ENCODE peak calls at places on chromosomes 5 and 9, in eight cellular contexts. One of them, this sample, is unnamed.

GRCh38 chr5:133941456-133942196 is 26.8 kb downstream of the C5orf15 start:
- DNase-seq in progenitor cell of endocrine pancreas: no peak
- DNase-seq in heart right ventricle: no peak
- DNase-seq in pancreas: no peak
- DNase-seq in CD8-positive, alpha-beta T cell: no peak
- DNase-seq in heart left ventricle: no peak
- DNase-seq in sigmoid colon: no peak
- DNase-seq in AG09319: no peak
- DNase-seq in this sample: no peak

GRCh38 chr5:175290379-175290778 is 153.6 kb downstream of the DRD1 start:
- DNase-seq in CD8-positive, alpha-beta T cell: no peak
- DNase-seq in pancreas: no peak
- DNase-seq in progenitor cell of endocrine pancreas: no peak
- DNase-seq in sigmoid colon: no peak
- DNase-seq in heart right ventricle: no peak
- DNase-seq in AG09319: no peak
- DNase-seq in heart left ventricle: no peak
- DNase-seq in this sample: no peak

GRCh38 chr9:5557606-5558587 is 47.6 kb downstream of the PDCD1LG2 start:
- DNase-seq in CD8-positive, alpha-beta T cell: peak
- DNase-seq in sigmoid colon: no peak
- DNase-seq in heart left ventricle: peak
- DNase-seq in AG09319: no peak
- DNase-seq in progenitor cell of endocrine pancreas: no peak
- DNase-seq in heart right ventricle: no peak
- DNase-seq in pancreas: no peak
- DNase-seq in this sample: no peak

GRCh38 chr9:81902191-81902590 is 26.0 kb upstream of the SPATA31D4 start:
- DNase-seq in CD8-positive, alpha-beta T cell: no peak
- DNase-seq in sigmoid colon: no peak
- DNase-seq in heart right ventricle: no peak
- DNase-seq in progenitor cell of endocrine pancreas: no peak
- DNase-seq in heart left ventricle: no peak
- DNase-seq in pancreas: no peak
- DNase-seq in AG09319: no peak
- DNase-seq in this sample: no peak

GRCh38 chr9:6413365-6414263 is 615 bp downstream of the UHRF2 start:
- DNase-seq in heart left ventricle: no peak
- DNase-seq in heart right ventricle: peak
- DNase-seq in CD8-positive, alpha-beta T cell: peak
- DNase-seq in pancreas: peak
- DNase-seq in AG09319: no peak
- DNase-seq in sigmoid colon: no peak
- DNase-seq in progenitor cell of endocrine pancreas: peak
- DNase-seq in this sample: peak

GRCh38 chr9:12771891-12772290 is 2.9 kb upstream of the LURAP1L start:
- DNase-seq in pancreas: no peak
- DNase-seq in heart right ventricle: no peak
- DNase-seq in sigmoid colon: no peak
- DNase-seq in CD8-positive, alpha-beta T cell: no peak
- DNase-seq in heart left ventricle: no peak
- DNase-seq in progenitor cell of endocrine pancreas: no peak
- DNase-seq in AG09319: no peak
- DNase-seq in this sample: no peak

GRCh38 chr9:5690278-5690677 is 61.4 kb downstream of the RIC1 start:
- DNase-seq in AG09319: no peak
- DNase-seq in progenitor cell of endocrine pancreas: no peak
- DNase-seq in sigmoid colon: no peak
- DNase-seq in heart left ventricle: no peak
- DNase-seq in pancreas: no peak
- DNase-seq in CD8-positive, alpha-beta T cell: no peak
- DNase-seq in heart right ventricle: no peak
- DNase-seq in this sample: no peak

GRCh38 chr5:62692946-62693713 is 114.5 kb downstream of the LRRC70 start:
- DNase-seq in sigmoid colon: no peak
- DNase-seq in AG09319: no peak
- DNase-seq in heart right ventricle: no peak
- DNase-seq in heart left ventricle: no peak
- DNase-seq in pancreas: no peak
- DNase-seq in CD8-positive, alpha-beta T cell: no peak
- DNase-seq in progenitor cell of endocrine pancreas: no peak
- DNase-seq in this sample: no peak

GRCh38 chr5:112366987-112367386 is 52.1 kb downstream of the EPB41L4A start:
- DNase-seq in pancreas: no peak
- DNase-seq in AG09319: no peak
- DNase-seq in sigmoid colon: no peak
- DNase-seq in heart left ventricle: no peak
- DNase-seq in heart right ventricle: no peak
- DNase-seq in CD8-positive, alpha-beta T cell: no peak
- DNase-seq in progenitor cell of endocrine pancreas: no peak
- DNase-seq in this sample: peak

GRCh38 chr9:124482431-124483031 is 24.7 kb downstream of the NR5A1 start:
- DNase-seq in sigmoid colon: no peak
- DNase-seq in progenitor cell of endocrine pancreas: no peak
- DNase-seq in heart right ventricle: no peak
- DNase-seq in CD8-positive, alpha-beta T cell: no peak
- DNase-seq in heart left ventricle: no peak
- DNase-seq in pancreas: no peak
- DNase-seq in AG09319: no peak
- DNase-seq in this sample: no peak

GRCh38 chr5:8870349-8870748 is 675.5 kb downstream of the SEMA5A start:
- DNase-seq in pancreas: peak
- DNase-seq in sigmoid colon: no peak
- DNase-seq in heart left ventricle: no peak
- DNase-seq in CD8-positive, alpha-beta T cell: no peak
- DNase-seq in AG09319: no peak
- DNase-seq in heart right ventricle: no peak
- DNase-seq in progenitor cell of endocrine pancreas: no peak
- DNase-seq in this sample: no peak

GRCh38 chr5:169602535-169602934 is 19.0 kb downstream of the SPDL1 start:
- DNase-seq in pancreas: no peak
- DNase-seq in progenitor cell of endocrine pancreas: no peak
- DNase-seq in heart right ventricle: no peak
- DNase-seq in AG09319: no peak
- DNase-seq in CD8-positive, alpha-beta T cell: no peak
- DNase-seq in heart left ventricle: no peak
- DNase-seq in sigmoid colon: no peak
- DNase-seq in this sample: no peak

GRCh38 chr5:115262066-115262404 is 642 bp downstream of the PGGT1B start:
- DNase-seq in pancreas: no peak
- DNase-seq in sigmoid colon: no peak
- DNase-seq in CD8-positive, alpha-beta T cell: no peak
- DNase-seq in progenitor cell of endocrine pancreas: no peak
- DNase-seq in AG09319: no peak
- DNase-seq in heart right ventricle: no peak
- DNase-seq in heart left ventricle: no peak
- DNase-seq in this sample: no peak

GRCh38 chr5:41722359-41722950 is 147.8 kb downstream of the OXCT1 start:
- DNase-seq in AG09319: no peak
- DNase-seq in heart left ventricle: no peak
- DNase-seq in pancreas: no peak
- DNase-seq in heart right ventricle: no peak
- DNase-seq in sigmoid colon: no peak
- DNase-seq in CD8-positive, alpha-beta T cell: no peak
- DNase-seq in progenitor cell of endocrine pancreas: no peak
- DNase-seq in this sample: no peak

GRCh38 chr5:161863259-161863658 is 15.3 kb downstream of the GABRA1 start:
- DNase-seq in pancreas: no peak
- DNase-seq in progenitor cell of endocrine pancreas: no peak
- DNase-seq in sigmoid colon: no peak
- DNase-seq in heart left ventricle: no peak
- DNase-seq in AG09319: no peak
- DNase-seq in CD8-positive, alpha-beta T cell: no peak
- DNase-seq in heart right ventricle: no peak
- DNase-seq in this sample: no peak

GRCh38 chr5:128274441-128274840 is 190.9 kb downstream of the SLC12A2 start:
- DNase-seq in AG09319: no peak
- DNase-seq in heart left ventricle: no peak
- DNase-seq in sigmoid colon: no peak
- DNase-seq in heart right ventricle: no peak
- DNase-seq in CD8-positive, alpha-beta T cell: no peak
- DNase-seq in progenitor cell of endocrine pancreas: no peak
- DNase-seq in pancreas: no peak
- DNase-seq in this sample: no peak

GRCh38 chr9:100111235-100111634 is 12.2 kb downstream of the INVS start:
- DNase-seq in AG09319: peak
- DNase-seq in heart right ventricle: peak
- DNase-seq in CD8-positive, alpha-beta T cell: no peak
- DNase-seq in pancreas: peak
- DNase-seq in heart left ventricle: peak
- DNase-seq in progenitor cell of endocrine pancreas: no peak
- DNase-seq in sigmoid colon: peak
- DNase-seq in this sample: no peak

GRCh38 chr5:176904276-176904675 is 5.1 kb upstream of the HK3 start:
- DNase-seq in progenitor cell of endocrine pancreas: no peak
- DNase-seq in AG09319: no peak
- DNase-seq in pancreas: no peak
- DNase-seq in CD8-positive, alpha-beta T cell: no peak
- DNase-seq in heart right ventricle: no peak
- DNase-seq in heart left ventricle: no peak
- DNase-seq in sigmoid colon: no peak
- DNase-seq in this sample: no peak

GRCh38 chr9:128494743-128495124 is 9.8 kb upstream of the GLE1 start:
- DNase-seq in heart right ventricle: no peak
- DNase-seq in pancreas: no peak
- DNase-seq in sigmoid colon: no peak
- DNase-seq in AG09319: no peak
- DNase-seq in progenitor cell of endocrine pancreas: no peak
- DNase-seq in heart left ventricle: no peak
- DNase-seq in CD8-positive, alpha-beta T cell: no peak
- DNase-seq in this sample: no peak

DNA sequence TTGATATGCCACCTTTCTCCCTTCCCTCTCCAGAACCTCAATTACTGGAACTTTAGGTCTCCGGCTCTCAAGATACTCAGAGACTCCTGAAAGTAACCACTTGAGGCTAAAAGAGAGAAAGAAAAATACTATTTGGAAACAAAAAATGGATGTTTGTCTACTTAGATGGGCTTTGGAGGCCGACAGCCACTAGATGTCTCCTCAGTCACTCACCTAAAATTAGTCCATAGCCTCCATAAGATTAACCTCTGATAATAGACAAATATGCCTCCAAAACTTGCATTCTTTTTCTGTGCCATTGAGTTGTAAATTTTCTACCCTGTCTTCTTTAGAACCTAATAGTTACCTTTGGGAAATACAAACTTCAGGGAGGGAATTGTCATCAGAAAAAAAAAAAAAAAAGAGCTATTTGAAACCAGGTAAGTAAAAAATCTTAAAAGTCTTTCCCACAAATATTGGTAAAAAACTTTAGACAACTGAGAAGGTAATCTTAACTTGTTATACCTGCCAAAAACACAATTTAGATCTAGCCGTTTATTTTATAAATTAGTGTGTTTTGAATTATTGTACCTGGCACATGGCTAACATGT is 11.2 kb upstream of the PCDH1 start:
- DNase-seq in pancreas: no peak
- DNase-seq in AG09319: no peak
- DNase-seq in CD8-positive, alpha-beta T cell: no peak
- DNase-seq in progenitor cell of endocrine pancreas: no peak
- DNase-seq in sigmoid colon: no peak
- DNase-seq in heart right ventricle: no peak
- DNase-seq in heart left ventricle: no peak
- DNase-seq in this sample: no peak
- TF ChIP-seq CTCF in pancreas: no peak
- TF ChIP-seq CTCF in AG09319: peak
- TF ChIP-seq CTCF in CD8-positive, alpha-beta T cell: no peak
- TF ChIP-seq CTCF in progenitor cell of endocrine pancreas: no peak
- TF ChIP-seq CTCF in sigmoid colon: no peak
- TF ChIP-seq CTCF in heart right ventricle: peak
- TF ChIP-seq CTCF in heart left ventricle: peak
- TF ChIP-seq CTCF in this sample: peak

DNA sequence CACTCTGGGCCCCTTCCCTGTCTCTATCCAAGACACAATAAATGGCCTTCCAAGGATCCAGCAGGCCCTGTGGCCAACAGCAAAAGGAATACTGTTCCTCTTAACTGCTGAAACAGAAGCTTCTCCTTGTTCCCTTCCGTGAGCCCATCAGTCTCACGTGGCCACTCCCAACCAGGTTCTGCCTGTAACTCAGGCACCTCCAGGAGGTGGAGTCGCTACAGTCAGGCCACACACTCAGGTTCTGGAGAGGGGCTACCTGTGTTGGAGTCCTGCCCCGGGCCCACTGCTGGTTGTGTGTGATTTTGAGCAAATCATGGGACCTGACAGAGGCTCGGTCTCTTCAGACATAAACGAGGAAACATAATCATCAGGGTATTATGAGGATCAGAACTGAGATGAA is 10.3 kb downstream of the FAT2 start:
- DNase-seq in pancreas: no peak
- DNase-seq in heart left ventricle: no peak
- DNase-seq in progenitor cell of endocrine pancreas: no peak
- DNase-seq in sigmoid colon: no peak
- DNase-seq in AG09319: no peak
- DNase-seq in CD8-positive, alpha-beta T cell: no peak
- DNase-seq in heart right ventricle: no peak
- DNase-seq in this sample: no peak
- TF ChIP-seq CTCF in pancreas: no peak
- TF ChIP-seq CTCF in heart left ventricle: no peak
- TF ChIP-seq CTCF in progenitor cell of endocrine pancreas: no peak
- TF ChIP-seq CTCF in sigmoid colon: no peak
- TF ChIP-seq CTCF in AG09319: no peak
- TF ChIP-seq CTCF in CD8-positive, alpha-beta T cell: no peak
- TF ChIP-seq CTCF in heart right ventricle: no peak
- TF ChIP-seq CTCF in this sample: no peak

DNA sequence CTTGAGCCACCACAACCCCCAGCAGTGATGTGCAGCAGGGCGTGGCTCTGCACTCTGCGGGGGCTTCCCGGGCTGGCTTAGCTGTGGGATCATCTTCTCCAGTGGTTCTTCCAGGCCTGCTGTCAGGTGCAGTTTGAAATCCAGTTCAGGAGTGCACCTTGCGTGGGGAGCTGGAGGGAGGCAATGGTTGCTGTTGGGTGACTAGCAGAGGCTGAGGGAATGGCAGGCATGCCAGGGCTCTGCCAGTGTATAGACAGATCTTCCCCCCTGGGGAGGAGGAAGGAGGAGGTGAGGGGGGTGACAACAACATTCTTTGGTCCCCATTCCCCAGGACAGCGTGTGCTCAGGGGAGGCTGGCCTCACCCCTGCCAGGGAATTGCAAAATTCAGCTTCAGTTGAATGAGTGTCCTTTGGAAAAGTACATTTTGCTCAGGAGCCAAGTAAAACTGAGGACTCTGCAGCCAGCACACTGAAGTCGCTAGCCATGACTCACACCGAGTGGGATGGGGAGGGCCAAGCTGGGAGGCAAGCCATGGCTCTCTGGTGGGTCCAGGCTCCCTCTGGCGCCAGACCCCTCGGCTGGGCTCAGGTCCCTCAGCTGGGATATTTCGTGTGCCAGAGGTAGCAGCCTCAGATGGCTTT is 35.0 kb downstream of the ERGIC1 start:
- DNase-seq in heart right ventricle: peak
- DNase-seq in pancreas: no peak
- DNase-seq in sigmoid colon: peak
- DNase-seq in heart left ventricle: peak
- DNase-seq in AG09319: peak
- DNase-seq in progenitor cell of endocrine pancreas: no peak
- DNase-seq in CD8-positive, alpha-beta T cell: no peak
- DNase-seq in this sample: no peak
- TF ChIP-seq CTCF in heart right ventricle: no peak
- TF ChIP-seq CTCF in pancreas: no peak
- TF ChIP-seq CTCF in sigmoid colon: peak
- TF ChIP-seq CTCF in heart left ventricle: peak
- TF ChIP-seq CTCF in AG09319: peak
- TF ChIP-seq CTCF in progenitor cell of endocrine pancreas: no peak
- TF ChIP-seq CTCF in CD8-positive, alpha-beta T cell: no peak
- TF ChIP-seq CTCF in this sample: no peak

GRCh38 chr9:79944991-79945390 is 373.2 kb downstream of the TLE4 start:
- DNase-seq in heart right ventricle: no peak
- DNase-seq in CD8-positive, alpha-beta T cell: no peak
- DNase-seq in sigmoid colon: no peak
- DNase-seq in heart left ventricle: no peak
- DNase-seq in pancreas: no peak
- DNase-seq in progenitor cell of endocrine pancreas: no peak
- DNase-seq in AG09319: no peak
- DNase-seq in this sample: no peak
- TF ChIP-seq CTCF in heart right ventricle: no peak
- TF ChIP-seq CTCF in CD8-positive, alpha-beta T cell: peak
- TF ChIP-seq CTCF in sigmoid colon: no peak
- TF ChIP-seq CTCF in heart left ventricle: peak
- TF ChIP-seq CTCF in pancreas: no peak
- TF ChIP-seq CTCF in progenitor cell of endocrine pancreas: no peak
- TF ChIP-seq CTCF in AG09319: no peak
- TF ChIP-seq CTCF in this sample: no peak